ENCODE peak calls at places on chromosomes 7 and 10, in eight cellular contexts. One of them, this sample, is unnamed.

GRCh38 chr10:48506147-48506917 is 98.5 kb downstream of the ARHGAP22 start:
- DNase-seq in IMR-90: peak
- DNase-seq in uterus: no peak
- DNase-seq in H54: no peak
- DNase-seq in HepG2: peak
- DNase-seq in HCT116: peak
- DNase-seq in Peyer's patch: no peak
- DNase-seq in stomach: peak
- DNase-seq in this sample: peak

GRCh38 chr10:13707156-13707881 is 120.6 kb downstream of the PRPF18 start:
- DNase-seq in Peyer's patch: no peak
- DNase-seq in IMR-90: peak
- DNase-seq in uterus: peak
- DNase-seq in HepG2: peak
- DNase-seq in HCT116: no peak
- DNase-seq in stomach: peak
- DNase-seq in H54: peak
- DNase-seq in this sample: peak

GRCh38 chr10:119542357-119542989 is at the start of gene RGS10:
- DNase-seq in Peyer's patch: peak
- DNase-seq in H54: peak
- DNase-seq in IMR-90: peak
- DNase-seq in HepG2: no peak
- DNase-seq in stomach: peak
- DNase-seq in HCT116: peak
- DNase-seq in uterus: peak
- DNase-seq in this sample: peak

GRCh38 chr10:11073410-11073809 is 55.7 kb downstream of the CELF2 start:
- DNase-seq in H54: no peak
- DNase-seq in Peyer's patch: no peak
- DNase-seq in HepG2: no peak
- DNase-seq in IMR-90: no peak
- DNase-seq in stomach: no peak
- DNase-seq in uterus: no peak
- DNase-seq in HCT116: no peak
- DNase-seq in this sample: no peak

GRCh38 chr7:3174515-3175318 is 126.3 kb upstream of the SDK1 start:
- DNase-seq in H54: no peak
- DNase-seq in IMR-90: no peak
- DNase-seq in Peyer's patch: no peak
- DNase-seq in uterus: no peak
- DNase-seq in HepG2: no peak
- DNase-seq in HCT116: peak
- DNase-seq in stomach: no peak
- DNase-seq in this sample: no peak

GRCh38 chr7:83347836-83348482 is 185.3 kb upstream of the PCLO start:
- DNase-seq in HepG2: no peak
- DNase-seq in uterus: no peak
- DNase-seq in HCT116: no peak
- DNase-seq in stomach: no peak
- DNase-seq in IMR-90: peak
- DNase-seq in H54: peak
- DNase-seq in Peyer's patch: no peak
- DNase-seq in this sample: no peak

GRCh38 chr10:416091-416515 is 273.4 kb downstream of the DIP2C start:
- DNase-seq in HCT116: peak
- DNase-seq in uterus: no peak
- DNase-seq in stomach: no peak
- DNase-seq in IMR-90: no peak
- DNase-seq in H54: no peak
- DNase-seq in HepG2: peak
- DNase-seq in Peyer's patch: no peak
- DNase-seq in this sample: no peak

GRCh38 chr10:78211476-78212110 is 177.9 kb downstream of the RPS24 start:
- DNase-seq in uterus: peak
- DNase-seq in stomach: no peak
- DNase-seq in Peyer's patch: no peak
- DNase-seq in H54: peak
- DNase-seq in IMR-90: peak
- DNase-seq in HCT116: peak
- DNase-seq in HepG2: peak
- DNase-seq in this sample: peak

GRCh38 chr10:27440478-27440877 is 63.6 kb upstream of the RAB18 start:
- DNase-seq in stomach: peak
- DNase-seq in H54: no peak
- DNase-seq in HCT116: no peak
- DNase-seq in Peyer's patch: no peak
- DNase-seq in IMR-90: no peak
- DNase-seq in uterus: no peak
- DNase-seq in HepG2: no peak
- DNase-seq in this sample: no peak

GRCh38 chr10:24519950-24520349 is 203.7 kb downstream of the ARHGAP21 start:
- DNase-seq in HCT116: no peak
- DNase-seq in stomach: no peak
- DNase-seq in H54: no peak
- DNase-seq in HepG2: no peak
- DNase-seq in IMR-90: peak
- DNase-seq in Peyer's patch: no peak
- DNase-seq in uterus: no peak
- DNase-seq in this sample: no peak

GRCh38 chr7:122438492-122438891 is 133.9 kb upstream of the FEZF1 start:
- DNase-seq in HepG2: no peak
- DNase-seq in IMR-90: no peak
- DNase-seq in uterus: no peak
- DNase-seq in stomach: no peak
- DNase-seq in H54: no peak
- DNase-seq in Peyer's patch: no peak
- DNase-seq in HCT116: no peak
- DNase-seq in this sample: no peak

GRCh38 chr10:85919358-85920022 is 447.1 kb downstream of the GRID1 start:
- DNase-seq in stomach: no peak
- DNase-seq in HepG2: no peak
- DNase-seq in Peyer's patch: no peak
- DNase-seq in HCT116: no peak
- DNase-seq in IMR-90: no peak
- DNase-seq in H54: no peak
- DNase-seq in uterus: peak
- DNase-seq in this sample: no peak

DNA sequence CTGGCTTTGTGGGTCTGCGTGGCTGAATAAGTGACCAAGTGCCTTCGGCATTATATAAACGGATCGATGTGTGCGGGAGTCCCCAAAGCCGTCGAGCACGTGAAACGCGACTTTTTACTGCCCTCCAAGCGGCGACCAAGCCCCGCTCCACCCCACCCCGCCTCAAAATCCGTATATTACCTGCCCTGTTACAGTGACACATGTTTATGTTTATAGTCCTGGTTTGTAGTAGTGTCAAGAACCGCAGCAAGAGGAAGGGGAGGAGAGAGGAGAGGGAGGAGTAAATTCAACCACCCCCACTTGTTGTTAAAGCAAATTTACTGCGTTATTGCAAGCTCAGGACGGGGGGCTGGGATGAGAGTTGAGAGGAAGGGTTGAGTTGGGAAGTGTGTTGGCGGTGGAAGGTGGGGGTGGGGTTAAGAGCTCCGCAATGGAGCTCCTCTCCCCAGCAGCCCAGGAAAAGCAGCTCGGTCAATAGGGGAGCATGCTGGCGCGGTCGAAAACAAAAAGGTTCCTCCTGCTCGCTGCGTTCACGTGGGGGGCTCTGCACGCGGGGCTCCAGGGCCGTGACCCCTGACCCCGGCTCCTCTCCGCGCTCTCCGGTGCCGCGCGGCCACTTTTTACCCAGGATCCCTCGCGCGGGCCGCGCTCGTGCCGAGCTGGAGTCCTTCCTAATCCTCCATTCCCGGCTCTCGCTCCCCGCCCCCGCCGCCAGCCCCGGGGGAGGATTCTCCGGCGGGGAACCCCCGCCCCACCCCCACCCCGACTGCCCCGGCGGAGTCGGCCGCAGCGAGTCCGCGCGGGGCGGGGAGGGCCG is at the start of gene SKIDA1:
- DNase-seq in IMR-90: peak
- DNase-seq in stomach: peak
- DNase-seq in HepG2: peak
- DNase-seq in HCT116: no peak
- DNase-seq in uterus: peak
- DNase-seq in H54: no peak
- DNase-seq in Peyer's patch: peak
- DNase-seq in this sample: peak
- TF ChIP-seq POLR2A in IMR-90: no peak
- TF ChIP-seq POLR2A in stomach: no peak
- TF ChIP-seq POLR2A in HepG2: peak
- TF ChIP-seq POLR2A in HCT116: no peak
- TF ChIP-seq POLR2A in uterus: no peak
- TF ChIP-seq POLR2A in H54: peak
- TF ChIP-seq POLR2A in Peyer's patch: no peak
- TF ChIP-seq POLR2A in this sample: no peak

GRCh38 chr7:151873402-151873965 is 3.4 kb downstream of the PRKAG2 start:
- DNase-seq in HepG2: no peak
- DNase-seq in IMR-90: no peak
- DNase-seq in uterus: no peak
- DNase-seq in Peyer's patch: no peak
- DNase-seq in stomach: no peak
- DNase-seq in H54: no peak
- DNase-seq in HCT116: no peak
- DNase-seq in this sample: no peak

GRCh38 chr7:151876112-151876898 is 610 bp downstream of the PRKAG2 start:
- DNase-seq in Peyer's patch: peak
- DNase-seq in HepG2: no peak
- DNase-seq in IMR-90: no peak
- DNase-seq in H54: peak
- DNase-seq in HCT116: no peak
- DNase-seq in stomach: peak
- DNase-seq in uterus: peak
- DNase-seq in this sample: peak

GRCh38 chr7:151876899-151877777 is at the start of gene PRKAG2:
- DNase-seq in HepG2: no peak
- DNase-seq in HCT116: no peak
- DNase-seq in Peyer's patch: peak
- DNase-seq in H54: peak
- DNase-seq in uterus: peak
- DNase-seq in stomach: peak
- DNase-seq in IMR-90: no peak
- DNase-seq in this sample: peak

GRCh38 chr7:151877911-151878835 is 1.3 kb upstream of the PRKAG2 start:
- DNase-seq in HCT116: no peak
- DNase-seq in Peyer's patch: no peak
- DNase-seq in uterus: peak
- DNase-seq in stomach: no peak
- DNase-seq in H54: no peak
- DNase-seq in HepG2: no peak
- DNase-seq in IMR-90: no peak
- DNase-seq in this sample: no peak

DNA sequence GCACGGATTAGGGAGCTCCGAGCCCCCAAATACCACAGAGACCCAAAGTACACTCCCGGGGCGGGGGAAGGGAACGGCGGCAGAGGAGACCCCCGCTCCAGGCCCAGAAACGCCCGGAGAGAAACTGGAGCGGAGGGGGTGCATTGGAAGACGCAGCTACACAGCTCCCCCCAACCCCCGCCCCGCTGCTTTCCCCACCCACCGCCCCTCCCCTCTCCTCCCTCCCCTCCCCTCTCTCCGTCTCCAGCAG is 1.1 kb downstream of the PRKAG2 start:
- DNase-seq in HCT116: no peak
- DNase-seq in HepG2: no peak
- DNase-seq in uterus: no peak
- DNase-seq in H54: peak
- DNase-seq in stomach: no peak
- DNase-seq in IMR-90: no peak
- DNase-seq in Peyer's patch: no peak
- DNase-seq in this sample: no peak
- TF ChIP-seq POLR2A in HCT116: no peak
- TF ChIP-seq POLR2A in HepG2: no peak
- TF ChIP-seq POLR2A in uterus: no peak
- TF ChIP-seq POLR2A in H54: no peak
- TF ChIP-seq POLR2A in stomach: no peak
- TF ChIP-seq POLR2A in IMR-90: no peak
- TF ChIP-seq POLR2A in Peyer's patch: no peak
- TF ChIP-seq POLR2A in this sample: no peak

GRCh38 chr10:50624866-50625491 is 1.2 kb upstream of the SGMS1 start:
- DNase-seq in IMR-90: peak
- DNase-seq in H54: peak
- DNase-seq in stomach: peak
- DNase-seq in HepG2: peak
- DNase-seq in uterus: no peak
- DNase-seq in Peyer's patch: peak
- DNase-seq in HCT116: peak
- DNase-seq in this sample: peak
- TF ChIP-seq POLR2A in IMR-90: peak
- TF ChIP-seq POLR2A in H54: peak
- TF ChIP-seq POLR2A in stomach: no peak
- TF ChIP-seq POLR2A in HepG2: peak
- TF ChIP-seq POLR2A in uterus: peak
- TF ChIP-seq POLR2A in Peyer's patch: no peak
- TF ChIP-seq POLR2A in HCT116: peak
- TF ChIP-seq POLR2A in this sample: no peak

GRCh38 chr10:110358278-110358677 is 53.6 kb upstream of the SMNDC1 start:
- DNase-seq in IMR-90: no peak
- DNase-seq in HCT116: no peak
- DNase-seq in uterus: no peak
- DNase-seq in Peyer's patch: no peak
- DNase-seq in H54: no peak
- DNase-seq in stomach: no peak
- DNase-seq in HepG2: no peak
- DNase-seq in this sample: no peak

GRCh38 chr10:110355922-110356627 is 51.4 kb upstream of the SMNDC1 start:
- DNase-seq in IMR-90: no peak
- DNase-seq in Peyer's patch: peak
- DNase-seq in HepG2: no peak
- DNase-seq in HCT116: no peak
- DNase-seq in stomach: no peak
- DNase-seq in uterus: no peak
- DNase-seq in H54: no peak
- DNase-seq in this sample: no peak

GRCh38 chr10:110356628-110357245 is 52.0 kb upstream of the SMNDC1 start:
- DNase-seq in uterus: no peak
- DNase-seq in HCT116: peak
- DNase-seq in HepG2: no peak
- DNase-seq in Peyer's patch: peak
- DNase-seq in H54: no peak
- DNase-seq in stomach: peak
- DNase-seq in IMR-90: peak
- DNase-seq in this sample: peak

GRCh38 chr10:110357871-110358270 is 53.2 kb upstream of the SMNDC1 start:
- DNase-seq in stomach: no peak
- DNase-seq in HepG2: no peak
- DNase-seq in uterus: no peak
- DNase-seq in IMR-90: no peak
- DNase-seq in Peyer's patch: no peak
- DNase-seq in HCT116: no peak
- DNase-seq in H54: no peak
- DNase-seq in this sample: no peak

DNA sequence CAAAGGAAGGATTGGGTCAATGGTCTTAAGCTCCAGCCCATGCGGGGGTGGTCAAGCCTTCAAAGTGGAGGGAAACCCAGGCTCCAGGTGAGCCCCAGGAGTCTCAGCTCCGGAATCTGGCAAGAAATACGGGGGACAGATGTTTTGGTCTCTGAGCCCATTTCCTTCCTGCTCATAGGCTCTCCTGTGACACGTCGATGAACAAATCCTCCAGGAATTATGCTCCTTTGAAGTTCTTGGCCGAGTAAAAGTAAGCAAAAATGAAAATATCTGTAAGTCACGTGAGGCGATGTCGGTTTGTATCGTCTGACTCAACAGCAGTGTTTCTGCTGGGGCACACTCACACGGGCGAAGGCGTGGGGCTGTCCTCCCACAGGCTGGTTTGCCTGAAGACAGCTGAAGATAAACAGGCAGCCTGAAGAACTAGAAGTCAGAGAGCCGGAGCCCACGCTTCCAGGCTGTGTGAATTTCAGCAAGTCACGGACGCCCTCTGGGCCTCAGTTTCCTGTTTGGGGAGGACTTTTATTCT is 52.6 kb upstream of the SMNDC1 start:
- DNase-seq in stomach: no peak
- DNase-seq in HepG2: peak
- DNase-seq in H54: no peak
- DNase-seq in Peyer's patch: peak
- DNase-seq in IMR-90: peak
- DNase-seq in uterus: peak
- DNase-seq in HCT116: peak
- DNase-seq in this sample: no peak
- TF ChIP-seq POLR2A in stomach: no peak
- TF ChIP-seq POLR2A in HepG2: no peak
- TF ChIP-seq POLR2A in H54: no peak
- TF ChIP-seq POLR2A in Peyer's patch: no peak
- TF ChIP-seq POLR2A in IMR-90: peak
- TF ChIP-seq POLR2A in uterus: no peak
- TF ChIP-seq POLR2A in HCT116: no peak
- TF ChIP-seq POLR2A in this sample: no peak